ENCODE peak calls at places on chromosomes 13 and 19, in eight cellular contexts. I, C, T, N, L, Q, X and F are unnamed samples.

GRCh38 chr19:18754501-18754900 is 36.6 kb downstream of the COMP start:
- DNase-seq in I (no peak), C (no peak), T (no peak), N (no peak), L (no peak), Q (no peak), X (no peak), F (no peak)

GRCh38 chr13:20190481-20191310 is 2.0 kb downstream of the GJB2 start:
- DNase-seq in I (no peak), C (peak), T (no peak), N (peak), L (no peak), Q (no peak), X (no peak), F (no peak)

GRCh38 chr13:112910616-112911280 is 58.3 kb upstream of the MCF2L start:
- DNase-seq in I (no peak), C (no peak), T (no peak), N (no peak), L (no peak), Q (no peak), X (no peak), F (no peak)

GRCh38 chr13:26539738-26540292 is 17.7 kb upstream of the WASF3 start:
- DNase-seq in I (no peak), C (no peak), T (no peak), N (no peak), L (no peak), Q (no peak), X (no peak), F (no peak)

GRCh38 chr19:1261863-1262686 is 7.1 kb upstream of the CIRBP start:
- DNase-seq in I (no peak), C (no peak), T (peak), N (no peak), L (no peak), Q (peak), X (peak), F (no peak)

GRCh38 chr19:55312621-55313117 is 12.5 kb downstream of the TMEM150B start:
- DNase-seq in I (no peak), C (no peak), T (no peak), N (no peak), L (no peak), Q (no peak), X (no peak), F (no peak)

GRCh38 chr13:35530147-35530546 is 53.7 kb upstream of the MAB21L1 start:
- DNase-seq in I (no peak), C (no peak), T (no peak), N (no peak), L (no peak), Q (no peak), X (no peak), F (no peak)

GRCh38 chr19:39915101-39915847 is 19.2 kb downstream of the FCGBP start:
- DNase-seq in I (no peak), C (no peak), T (no peak), N (no peak), L (no peak), Q (no peak), X (peak), F (no peak)

GRCh38 chr13:76385606-76386005 is 500.6 kb downstream of the KCTD12 start:
- DNase-seq in I (no peak), C (no peak), T (no peak), N (no peak), L (no peak), Q (no peak), X (no peak), F (no peak)

GRCh38 chr13:44117351-44117750 is 237.6 kb downstream of the LACC1 start:
- DNase-seq in I (no peak), C (no peak), T (no peak), N (peak), L (no peak), Q (no peak), X (no peak), F (no peak)

GRCh38 chr19:55189424-55189823 is 9.3 kb upstream of the SYT5 start:
- DNase-seq in I (no peak), C (peak), T (no peak), N (peak), L (no peak), Q (no peak), X (peak), F (no peak)

GRCh38 chr13:108070491-108070890 is 144.8 kb downstream of the LIG4 start:
- DNase-seq in I (no peak), C (no peak), T (no peak), N (no peak), L (no peak), Q (no peak), X (no peak), F (no peak)

GRCh38 chr13:80529734-80530133 is 188.8 kb upstream of the SPRY2 start:
- DNase-seq in I (no peak), C (no peak), T (no peak), N (no peak), L (no peak), Q (no peak), X (no peak), F (no peak)

GRCh38 chr13:99980201-99981114 is 1.1 kb upstream of the ZIC2 start:
- DNase-seq in I (peak), C (no peak), T (peak), N (peak), L (no peak), Q (no peak), X (peak), F (peak)

GRCh38 chr13:40550130-40550529 is 116.3 kb downstream of the FOXO1 start:
- DNase-seq in I (no peak), C (no peak), T (no peak), N (no peak), L (no peak), Q (no peak), X (no peak), F (no peak)

GRCh38 chr19:45117167-45117594 is 24.2 kb downstream of the PPP1R37 start:
- DNase-seq in I (no peak), C (no peak), T (no peak), N (no peak), L (no peak), Q (no peak), X (peak), F (peak)

GRCh38 chr19:45468159-45468651 is 409 bp downstream of the FOSB start:
- DNase-seq in I (no peak), C (no peak), T (peak), N (no peak), L (peak), Q (no peak), X (peak), F (peak)